ENCODE peak calls at places on chromosome 20, in five cellular contexts. T is suprapubic skin, U is esophagus squamous epithelium, P is right lobe of liver, W is body of pancreas. C is an unnamed sample. For H3K4me1 and H3K27me3, the result is how much of the 10 kb centered on the place peaks cover.

GRCh38 chr20:8744228-8744844 is 324.6 kb upstream of the PLCB4 start:
- DNase-seq in T (no peak), U (no peak), P (no peak), W (no peak), C (no peak)

GRCh38 chr20:38692436-38693411 is 31.6 kb upstream of the SLC32A1 start:
- DNase-seq in T (no peak), U (no peak), P (peak), W (peak), C (no peak)

GRCh38 chr20:51514252-51514651 is 28.3 kb downstream of the NFATC2 start:
- DNase-seq in T (no peak), U (no peak), P (no peak), W (no peak), C (no peak)

GRCh38 chr20:13870349-13870748 is 85.5 kb downstream of the NDUFAF5 start:
- DNase-seq in T (no peak), U (no peak), P (no peak), W (no peak), C (no peak)

GRCh38 chr20:2179957-2180356 is 78.3 kb downstream of the STK35 start:
- DNase-seq in T (no peak), U (no peak), P (no peak), W (no peak), C (no peak)

GRCh38 chr20:774016-774679 is 5.8 kb upstream of the SLC52A3 start:
- DNase-seq in T (no peak), U (no peak), P (no peak), W (no peak), C (no peak)

GRCh38 chr20:11235058-11235457 is 561.3 kb upstream of the JAG1 start:
- DNase-seq in T (no peak), U (no peak), P (no peak), W (no peak), C (no peak)

GRCh38 chr20:9460518-9460917 is 53.9 kb upstream of the LAMP5 start:
- DNase-seq in T (no peak), U (no peak), P (no peak), W (no peak), C (no peak)

GRCh38 chr20:62274332-62275262 is 28.2 kb upstream of the ADRM1 start:
- DNase-seq in T (no peak), U (no peak), P (no peak), W (no peak), C (no peak)

GRCh38 chr20:15882553-15882952 is 690.7 kb downstream of the KIF16B start:
- DNase-seq in T (no peak), U (no peak), P (no peak), W (no peak), C (no peak)

GRCh38 chr20:8601542-8601912 is 467.4 kb upstream of the PLCB4 start:
- DNase-seq in T (no peak), U (no peak), P (no peak), W (peak), C (no peak)

GRCh38 chr20:48015943-48016723 is 230.9 kb upstream of the SULF2 start:
- DNase-seq in T (no peak), U (no peak), P (no peak), W (no peak), C (no peak)
- H3K4me1 ChIP-seq in T (under half), U (under half), P (under half), W (under half), C (under half)

GRCh38 chr20:19992996-19993908 is 23.9 kb upstream of the NAA20 start:
- DNase-seq in T (no peak), U (no peak), P (no peak), W (peak), C (no peak)
- TF ChIP-seq POLR2A in T (no peak), U (no peak), P (no peak), W (no peak), C (no peak)

GRCh38 chr20:44810061-44810390 is 320 bp downstream of the RIMS4 start:
- DNase-seq in T (no peak), U (no peak), P (no peak), W (no peak), C (no peak)
- H3K27me3 ChIP-seq in T (half or more), U (under half), P (under half), W (under half), C (half or more)

GRCh38 chr20:57474816-57475215 is 50.1 kb downstream of the CTCFL start:
- DNase-seq in T (peak), U (no peak), P (no peak), W (no peak), C (no peak)
- H3K4me1 ChIP-seq in T (under half), U (under half), P (under half), W (under half), C (under half)

GRCh38 chr20:3820048-3820900 is at the start of gene AP5S1:
- DNase-seq in T (peak), U (peak), P (peak), W (peak), C (peak)

GRCh38 chr20:3819413-3820047 is 817 bp upstream of the AP5S1 start:
- DNase-seq in T (no peak), U (no peak), P (no peak), W (no peak), C (no peak)

GRCh38 chr20:3818155-3819151 is 1.9 kb upstream of the AP5S1 start:
- DNase-seq in T (no peak), U (no peak), P (peak), W (peak), C (no peak)

GRCh38 chr20:3821996-3822395 is 1.6 kb downstream of the AP5S1 start:
- DNase-seq in T (no peak), U (no peak), P (no peak), W (no peak), C (no peak)

GRCh38 chr20:3820901-3821727 is 767 bp downstream of the AP5S1 start:
- DNase-seq in T (no peak), U (no peak), P (no peak), W (no peak), C (no peak)
- TF ChIP-seq POLR2A in T (no peak), U (no peak), P (no peak), W (no peak), C (no peak)

GRCh38 chr20:59673998-59674445 is 69.7 kb downstream of the PHACTR3 start:
- DNase-seq in T (no peak), U (no peak), P (no peak), W (no peak), C (peak)
- H3K27me3 ChIP-seq in T (half or more), U (under half), P (under half), W (under half), C (under half)